ENCODE peak calls at places on chromosomes 4 and X, in ten cellular contexts. D, T, C, Q, V, U, W, Z, K and N are unnamed samples.

GRCh38 chrX:47068214-47068613 is 10.0 kb upstream of the RGN start:
- DNase-seq in V (no peak), W (no peak), D (no peak), C (no peak), Q (no peak), Z (no peak), K (no peak), T (no peak), U (no peak), N (no peak)

GRCh38 chrX:111719426-111720210 is 38.6 kb downstream of the ALG13 start:
- DNase-seq in V (no peak), T (no peak), U (no peak), D (no peak), Q (peak), K (no peak), C (no peak), Z (no peak), W (no peak), N (no peak)

GRCh38 chr4:7197910-7198309 is 5.6 kb downstream of the SORCS2 start:
- DNase-seq in W (no peak), V (no peak), K (peak), D (no peak), U (no peak), Q (no peak), Z (no peak), T (no peak), C (no peak), N (no peak)

GRCh38 chrX:10457092-10457491 is 163.3 kb downstream of the MID1 start:
- DNase-seq in U (no peak), K (no peak), T (peak), V (no peak), W (no peak), Z (no peak), C (no peak), Q (no peak), D (no peak), N (no peak)

GRCh38 chrX:125895518-125895917 is 270.6 kb downstream of the DCAF12L2 start:
- DNase-seq in Z (no peak), V (no peak), U (no peak), Q (no peak), K (no peak), C (no peak), W (no peak), T (no peak), D (no peak), N (no peak)

GRCh38 chr4:185211035-185211434 is 1.6 kb downstream of the SNX25 start:
- DNase-seq in V (no peak), Q (peak), C (no peak), W (no peak), D (no peak), K (no peak), U (no peak), Z (no peak), T (no peak), N (no peak)

GRCh38 chr4:80333121-80333520 is 2.4 kb upstream of the CFAP299 start:
- DNase-seq in U (no peak), C (no peak), T (no peak), Z (no peak), V (no peak), K (no peak), Q (no peak), W (no peak), D (no peak), N (no peak)

GRCh38 chr4:64617813-64618212 is 208.6 kb upstream of the TECRL start:
- DNase-seq in V (no peak), T (no peak), W (no peak), D (no peak), K (no peak), U (no peak), Z (no peak), C (no peak), Q (peak), N (peak)

GRCh38 chr4:113699772-113700171 is 61.8 kb downstream of the CAMK2D start:
- DNase-seq in C (no peak), Z (no peak), W (no peak), K (no peak), Q (no peak), T (no peak), V (no peak), D (no peak), U (no peak), N (no peak)

GRCh38 chr4:89823416-89823815 is 13.5 kb downstream of the SNCA start:
- DNase-seq in D (no peak), W (no peak), Q (no peak), C (no peak), U (no peak), V (no peak), Z (no peak), T (no peak), K (no peak), N (no peak)

GRCh38 chrX:45083314-45083713 is 117.4 kb downstream of the DIPK2B start:
- DNase-seq in Q (no peak), K (no peak), C (no peak), D (no peak), T (no peak), Z (no peak), V (no peak), U (no peak), W (no peak), N (no peak)

GRCh38 chrX:44314259-44314734 is 29.2 kb downstream of the EFHC2 start:
- DNase-seq in Z (peak), W (peak), C (no peak), Q (peak), T (no peak), U (no peak), K (no peak), D (no peak), V (no peak), N (peak)

GRCh38 chr4:140686799-140687198 is 69.4 kb downstream of the TBC1D9 start:
- DNase-seq in T (peak), D (no peak), Q (no peak), C (no peak), Z (no peak), K (no peak), U (no peak), V (no peak), W (no peak), N (no peak)

GRCh38 chr4:112888617-112889016 is 160.8 kb upstream of the ANK2 start:
- DNase-seq in D (no peak), W (no peak), V (no peak), K (no peak), C (no peak), T (no peak), Z (no peak), U (no peak), Q (no peak), N (no peak)